ENCODE peak calls at places on chromosomes 1 and 21, in six cellular contexts. X, C, O, N, J and E are unnamed samples.
A peak's percentile ranks its signal among the peaks of the same experiment; 100 is the strongest.

GRCh38 chr1:187300093-187300492 is 471.3 kb downstream of the PLA2G4A start:
- DNase-seq in O (no peak), C (no peak), X (no peak), J (no peak), N (no peak), E (no peak)

GRCh38 chr1:171220551-171221175 is 27.6 kb upstream of the FMO1 start:
- DNase-seq in X (peak; percentile 19), C (no peak), N (no peak), O (no peak), J (peak; percentile 19), E (peak; percentile 63)

GRCh38 chr1:182787002-182787324 is 2.6 kb upstream of the NPL start:
- DNase-seq in N (no peak), O (no peak), C (no peak), X (no peak), J (no peak), E (no peak)

GRCh38 chr1:194295690-194296089 is 1109.3 kb upstream of the B3GALT2 start:
- DNase-seq in O (no peak), N (peak; percentile 92), J (no peak), X (no peak), C (no peak), E (peak; percentile 42)

GRCh38 chr1:210332719-210333398 is 4.2 kb downstream of the HHAT start:
- DNase-seq in C (no peak), O (no peak), N (peak; percentile 59), J (peak; percentile 36), X (no peak), E (no peak)

GRCh38 chr1:232186936-232187335 is 443.0 kb downstream of the SIPA1L2 start:
- DNase-seq in N (no peak), X (no peak), C (no peak), J (no peak), O (no peak), E (no peak)

GRCh38 chr1:14955402-14955801 is 198.1 kb upstream of the TMEM51 start:
- DNase-seq in J (no peak), O (no peak), C (no peak), N (no peak), X (no peak), E (no peak)

GRCh38 chr1:243701872-243702271 is 148.2 kb downstream of the AKT3 start:
- DNase-seq in X (no peak), C (no peak), N (no peak), J (no peak), O (no peak), E (no peak)

GRCh38 chr1:53378061-53378460 is 50.2 kb upstream of the LRP8 start:
- DNase-seq in J (no peak), C (no peak), X (no peak), O (peak; percentile 18), N (no peak), E (no peak)

GRCh38 chr1:51423098-51423821 is 92.9 kb upstream of the TTC39A start:
- DNase-seq in X (no peak), N (no peak), C (peak; percentile 40), J (peak; percentile 46), O (no peak), E (peak; percentile 50)

GRCh38 chr21:16409341-16409740 is 679.6 kb downstream of the USP25 start:
- DNase-seq in C (no peak), J (no peak), N (no peak), O (no peak), X (no peak), E (no peak)

GRCh38 chr1:175863291-175864050 is 120.1 kb upstream of the TNR start:
- DNase-seq in C (no peak), N (no peak), X (no peak), O (no peak), J (no peak), E (no peak)

GRCh38 chr1:206429421-206429820 is 40.9 kb upstream of the IKBKE start:
- DNase-seq in N (no peak), C (no peak), X (no peak), O (no peak), J (no peak), E (no peak)

GRCh38 chr1:18947570-18947969 is 8.9 kb downstream of the IFFO2 start:
- DNase-seq in O (no peak), J (no peak), N (no peak), C (no peak), X (no peak), E (no peak)

GRCh38 chr1:85583355-85584263 is 3.0 kb downstream of the CCN1 start:
- DNase-seq in X (no peak), N (no peak), J (peak; percentile 52), C (no peak), O (no peak), E (no peak)